ENCODE peak calls at places on chromosome 12, in four cellular contexts. U is kidney, O is suprapubic skin, G is AG04450. X is an unnamed sample.

GRCh38 chr12:15982071-15982470 is 70.9 kb downstream of the DERA start:
- DNase-seq in O (no peak), G (no peak), U (no peak), X (no peak)

GRCh38 chr12:119354187-119354586 is 19.7 kb downstream of the CCDC60 start:
- DNase-seq in U (no peak), G (no peak), O (no peak), X (no peak)

GRCh38 chr12:130427381-130427887 is 89.7 kb downstream of the PIWIL1 start:
- DNase-seq in U (no peak), G (no peak), O (no peak), X (no peak)

GRCh38 chr12:14958361-14959125 is 2.9 kb downstream of the ARHGDIB start:
- DNase-seq in U (no peak), G (no peak), O (no peak), X (no peak)

GRCh38 chr12:585062-586061 is 77.9 kb downstream of the NINJ2 start:
- DNase-seq in O (no peak), G (no peak), U (no peak), X (no peak)

GRCh38 chr12:113594967-113595366 is 123.3 kb upstream of the LHX5 start:
- DNase-seq in U (no peak), G (no peak), O (no peak), X (no peak)

GRCh38 chr12:11307143-11307542 is 3.1 kb downstream of the PRB4 start:
- DNase-seq in G (no peak), O (no peak), U (no peak), X (no peak)

GRCh38 chr12:124871297-124871696 is 7.6 kb upstream of the SCARB1 start:
- DNase-seq in O (no peak), G (no peak), U (no peak), X (no peak)

GRCh38 chr12:388547-389137 is 478 bp downstream of the KDM5A start:
- DNase-seq in O (no peak), U (peak; percentile 81), G (no peak), X (no peak)

GRCh38 chr12:34403706-34404376 is 381.5 kb downstream of the ALG10 start:
- DNase-seq in O (peak; percentile 25), G (no peak), U (peak; percentile 39), X (no peak)

GRCh38 chr12:80269953-80270552 is 170.7 kb downstream of the OTOGL start:
- DNase-seq in G (peak; percentile 27), U (no peak), O (no peak), X (no peak)

GRCh38 chr12:38892976-38893375 is 12.4 kb downstream of the CPNE8 start:
- DNase-seq in U (no peak), O (no peak), G (no peak), X (no peak)

GRCh38 chr12:2129076-2129475 is 76.3 kb downstream of the CACNA1C start:
- DNase-seq in G (peak; percentile 15), O (no peak), U (no peak), X (peak; percentile 38)

GRCh38 chr12:52442600-52443061 is 8.5 kb upstream of the KRT75 start:
- DNase-seq in G (peak; percentile 20), U (no peak), O (no peak), X (peak; percentile 70)

GRCh38 chr12:20555771-20556170 is 139.4 kb upstream of the SLCO1C1 start:
- DNase-seq in U (no peak), G (no peak), O (no peak), X (no peak)

GRCh38 chr12:19972325-19973288 is 395.7 kb upstream of the PDE3A start:
- DNase-seq in G (no peak), O (no peak), U (no peak), X (no peak)

GRCh38 chr12:57135939-57136338 is 7.7 kb downstream of the LRP1 start:
- DNase-seq in G (no peak), O (peak; percentile 79), U (peak; percentile 84), X (no peak)

GRCh38 chr12:114636723-114637480 is 47.1 kb downstream of the TBX3 start:
- DNase-seq in G (no peak), O (no peak), U (no peak), X (no peak)

GRCh38 chr12:128796439-128797118 is 27.2 kb downstream of the SLC15A4 start:
- DNase-seq in U (no peak), O (no peak), G (no peak), X (no peak)

GRCh38 chr12:3453947-3454675 is 36.9 kb upstream of the PRMT8 start:
- DNase-seq in G (peak; percentile 13), O (no peak), U (no peak), X (peak; percentile 17)
- H3K4me3 ChIP-seq in G (no peak overlapping the region), O (no peak overlapping the region), U (no peak overlapping the region), X (no peak overlapping the region)

DNA sequence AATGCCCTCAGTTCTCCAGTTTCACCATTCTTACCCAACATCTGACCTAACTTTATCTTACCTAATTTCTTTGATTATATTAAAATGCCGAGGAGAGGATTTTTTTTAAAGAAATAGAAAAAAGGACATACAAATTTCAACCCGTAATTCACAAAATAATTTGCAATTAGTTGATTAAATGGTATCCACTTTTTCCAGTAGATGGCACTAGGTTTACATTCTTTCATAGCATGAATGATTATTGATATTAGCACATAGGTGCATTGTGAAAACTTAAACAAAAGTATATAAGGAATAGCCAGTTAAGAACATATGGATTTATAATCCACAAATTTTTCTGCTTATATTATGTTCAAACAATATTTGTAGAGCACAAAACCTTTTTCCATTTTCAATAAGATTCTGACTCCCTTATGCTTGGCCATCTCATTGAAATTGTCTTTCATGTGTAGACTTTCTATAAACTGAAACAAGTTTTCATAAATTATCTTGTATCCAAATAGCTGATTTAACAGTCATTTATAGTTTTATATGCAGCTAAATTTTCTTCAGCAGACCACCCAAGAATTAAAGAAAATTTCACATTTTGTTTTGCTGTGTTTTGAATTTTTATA is 35.3 kb downstream of the MSRB3 start:
- DNase-seq in G (no peak), U (no peak), O (no peak), X (no peak)
- TF ChIP-seq CTCF in G (peak; percentile 55), U (peak; percentile 9), O (no peak), X (peak; percentile 11)

DNA sequence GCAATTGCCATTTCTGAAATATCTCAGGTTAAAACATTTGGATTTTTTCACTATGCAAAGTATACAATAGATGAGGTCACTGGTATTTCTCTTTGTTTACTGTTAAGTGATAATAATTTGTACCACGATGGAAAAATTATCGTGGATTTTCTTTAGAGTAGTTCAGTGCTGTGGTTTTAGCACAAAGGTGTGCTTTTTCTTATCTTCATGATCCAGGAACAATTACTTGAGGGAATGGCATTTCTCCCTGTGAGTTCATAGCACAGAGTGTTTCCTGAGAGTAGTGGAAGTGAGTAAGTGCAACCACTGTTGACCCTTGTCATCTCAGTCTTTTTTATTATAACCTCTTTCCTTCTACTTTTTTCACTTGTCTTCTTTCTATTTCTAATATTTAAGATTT is 86.8 kb downstream of the FGD4 start:
- DNase-seq in U (no peak), G (no peak), O (no peak), X (no peak)
- H3K4me3 ChIP-seq in U (no peak overlapping the region), G (no peak overlapping the region), O (no peak overlapping the region), X (no peak overlapping the region)

DNA sequence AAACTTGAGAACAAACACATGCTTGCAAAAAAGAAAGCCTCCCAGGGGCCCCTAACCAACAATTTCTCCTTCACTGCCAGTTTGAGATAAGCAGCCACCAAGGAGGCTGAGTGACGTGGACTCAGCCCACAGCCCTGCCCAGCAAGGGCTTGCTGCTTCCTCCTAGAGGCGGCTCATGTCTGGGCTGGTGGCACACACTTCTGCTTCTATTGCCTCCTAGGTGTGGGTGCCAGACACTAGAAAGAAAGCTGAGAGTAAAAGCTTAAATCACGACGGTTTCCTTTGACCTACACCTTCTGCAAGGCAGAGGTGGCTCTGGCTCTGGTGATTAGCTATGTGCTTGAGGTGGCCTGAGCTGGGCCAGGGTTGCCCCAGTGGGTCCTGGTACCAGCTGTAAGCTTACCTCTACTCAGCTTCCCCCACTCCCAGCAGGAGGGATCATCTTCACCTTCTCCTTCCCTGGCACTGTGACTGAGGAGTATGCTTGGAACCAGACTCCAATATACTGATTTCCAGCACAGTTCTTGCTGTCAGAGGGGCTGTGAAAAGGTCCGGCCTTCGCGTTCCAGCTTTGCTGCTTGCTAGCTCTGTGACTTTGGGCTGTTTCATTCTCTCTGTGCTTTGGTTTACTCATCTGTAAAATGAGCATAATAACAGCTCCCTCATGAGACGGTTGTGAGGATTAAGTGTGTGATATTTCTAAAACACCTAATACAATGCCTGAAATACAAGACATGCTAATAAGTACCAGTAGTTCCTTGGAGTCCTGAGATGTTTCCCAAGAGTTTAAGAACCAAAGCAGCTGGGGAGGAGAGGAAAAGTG is 89.7 kb upstream of the PARP11 start:
- DNase-seq in O (no peak), G (no peak), U (no peak), X (no peak)
- TF ChIP-seq CTCF in O (no peak), G (no peak), U (no peak), X (no peak)

GRCh38 chr12:123828871-123829547 is 66.9 kb downstream of the DNAH10 start:
- DNase-seq in O (no peak), G (no peak), U (no peak), X (no peak)
- H3K4me3 ChIP-seq in O (no peak overlapping the region), G (no peak overlapping the region), U (no peak overlapping the region), X (no peak overlapping the region)

GRCh38 chr12:68334136-68334535 is 2.0 kb upstream of the MDM1 start:
- DNase-seq in U (no peak), G (no peak), O (no peak), X (no peak)
- TF ChIP-seq CTCF in U (no peak), G (no peak), O (no peak), X (no peak)

GRCh38 chr12:6950944-6951540 is at the start of gene PTPN6:
- DNase-seq in U (peak; percentile 86), O (no peak), G (no peak), X (no peak)
- H3K4me3 ChIP-seq in U (no peak within 1 kb of the TSS), O (peak within 1 kb of the TSS; percentile 44), G (no peak within 1 kb of the TSS), X (no peak within 1 kb of the TSS)

GRCh38 chr12:111816065-111816615 is 25.9 kb upstream of the MAPKAPK5 start:
- DNase-seq in G (no peak), U (no peak), O (no peak), X (no peak)

GRCh38 chr12:111823891-111824290 is 18.1 kb upstream of the MAPKAPK5 start:
- DNase-seq in O (no peak), U (no peak), G (no peak), X (no peak)

GRCh38 chr12:111818340-111818739 is 23.7 kb upstream of the MAPKAPK5 start:
- DNase-seq in O (no peak), U (no peak), G (no peak), X (no peak)

GRCh38 chr12:111819191-111820158 is 22.6 kb upstream of the MAPKAPK5 start:
- DNase-seq in G (no peak), U (no peak), O (no peak), X (no peak)
- TF ChIP-seq CTCF in G (no peak), U (no peak), O (no peak), X (no peak)

GRCh38 chr12:50055831-50056628 is 1.4 kb upstream of the ASIC1 start:
- DNase-seq in O (no peak), G (no peak), U (peak; percentile 61), X (no peak)

GRCh38 chr12:50057896-50058670 is 687 bp downstream of the ASIC1 start:
- DNase-seq in U (peak; percentile 64), O (no peak), G (no peak), X (no peak)

GRCh38 chr12:50057000-50057841 is at the start of gene ASIC1:
- DNase-seq in U (peak; percentile 91), G (no peak), O (no peak), X (no peak)

GRCh38 chr12:50058743-50059312 is 1.4 kb downstream of the ASIC1 start:
- DNase-seq in G (no peak), U (peak; percentile 64), O (no peak), X (no peak)

GRCh38 chr12:50056629-50056976 is 793 bp upstream of the ASIC1 start:
- DNase-seq in O (no peak), U (no peak), G (no peak), X (no peak)
- H3K4me3 ChIP-seq in O (peak overlapping the region; percentile 82), U (no peak overlapping the region), G (peak overlapping the region; percentile 72), X (peak overlapping the region; percentile 74)